ENCODE peak calls at places on chromosomes 13 and 19, in eight cellular contexts. D is transverse colon, W is breast epithelium, H is GM23338, S is stomach, X is HL-60, O is upper lobe of left lung, I is H1. E is an unnamed sample.

GRCh38 chr19:30222993-30223865 is 149.0 kb upstream of the ZNF536 start:
- DNase-seq in S (no peak), O (no peak), X (no peak), H (peak; percentile 63), I (peak; percentile 67), D (no peak), W (no peak), E (no peak)

GRCh38 chr13:83274679-83275078 is 607.6 kb downstream of the SLITRK1 start:
- DNase-seq in X (no peak), H (no peak), I (no peak), W (no peak), S (no peak), O (no peak), D (no peak), E (no peak)

GRCh38 chr19:39677931-39678889 is 22.5 kb downstream of the LGALS16 start:
- DNase-seq in S (peak; percentile 62), H (no peak), X (no peak), D (no peak), W (peak; percentile 24), I (no peak), O (peak; percentile 67), E (no peak)

GRCh38 chr13:94607939-94608338 is 6.3 kb downstream of the GPR180 start:
- DNase-seq in S (no peak), X (no peak), O (no peak), D (no peak), H (no peak), W (no peak), I (no peak), E (no peak)

GRCh38 chr13:62320129-62320724 is 904.6 kb upstream of the PCDH20 start:
- DNase-seq in O (no peak), H (peak; percentile 63), X (no peak), W (no peak), I (no peak), D (no peak), S (no peak), E (peak; percentile 85)

GRCh38 chr13:103430368-103430767 is 364.2 kb upstream of the SLC10A2 start:
- DNase-seq in D (no peak), S (no peak), H (no peak), O (no peak), I (no peak), W (no peak), X (no peak), E (no peak)

GRCh38 chr13:33764716-33765115 is 53.2 kb upstream of the RFC3 start:
- DNase-seq in X (no peak), H (no peak), O (no peak), D (peak; percentile 9), S (no peak), I (no peak), W (peak; percentile 30), E (no peak)

GRCh38 chr19:46073268-46073922 is 32.6 kb upstream of the IGFL4 start:
- DNase-seq in O (no peak), X (peak; percentile 28), H (no peak), I (no peak), D (no peak), W (no peak), S (no peak), E (no peak)

GRCh38 chr13:23739597-23739996 is 149.6 kb downstream of the MIPEP start:
- DNase-seq in X (no peak), D (no peak), W (no peak), O (no peak), S (no peak), H (no peak), I (no peak), E (no peak)

GRCh38 chr19:55703790-55704215 is 28.8 kb downstream of the EPN1 start:
- DNase-seq in S (peak; percentile 72), O (peak; percentile 42), X (no peak), H (peak; percentile 86), W (no peak), I (peak; percentile 92), D (peak; percentile 69), E (no peak)

GRCh38 chr13:79810671-79811070 is 329.7 kb downstream of the NDFIP2 start:
- DNase-seq in D (no peak), H (peak; percentile 72), X (no peak), O (no peak), W (no peak), I (no peak), S (no peak), E (no peak)

GRCh38 chr13:45951724-45952123 is 100.2 kb upstream of the SIAH3 start:
- DNase-seq in X (no peak), H (no peak), S (no peak), W (no peak), I (no peak), D (no peak), O (no peak), E (no peak)

GRCh38 chr19:17863520-17864182 is 3.9 kb downstream of the RPL18A start:
- DNase-seq in S (no peak), X (no peak), I (no peak), H (no peak), O (no peak), W (no peak), D (no peak), E (no peak)

GRCh38 chr19:42311612-42312160 is 1.4 kb upstream of the TMEM145 start:
- DNase-seq in S (no peak), O (no peak), H (peak; percentile 66), X (no peak), D (no peak), W (no peak), I (peak; percentile 49), E (no peak)

GRCh38 chr13:46593403-46593802 is 40.4 kb downstream of the LRCH1 start:
- DNase-seq in D (no peak), O (no peak), H (no peak), S (no peak), X (no peak), I (no peak), W (no peak), E (no peak)

GRCh38 chr13:28854657-28855056 is 34.5 kb downstream of the MTUS2 start:
- DNase-seq in X (no peak), H (peak; percentile 45), S (no peak), I (no peak), D (no peak), O (no peak), W (no peak), E (no peak)

GRCh38 chr13:33761744-33762143 is 56.2 kb upstream of the RFC3 start:
- DNase-seq in W (no peak), I (no peak), O (no peak), S (no peak), D (no peak), H (peak; percentile 43), X (no peak), E (no peak)

GRCh38 chr19:45076029-45076850 is at the start of gene ZNF296:
- DNase-seq in I (peak; percentile 91), D (peak; percentile 93), X (peak; percentile 82), H (peak; percentile 92), S (peak; percentile 94), W (peak; percentile 71), O (peak; percentile 91), E (no peak)

GRCh38 chr19:4682417-4683200 is 12.5 kb upstream of the MYDGF start:
- DNase-seq in D (no peak), S (no peak), X (no peak), I (no peak), H (no peak), O (no peak), W (no peak), E (no peak)

GRCh38 chr19:4675346-4675745 is 5.2 kb upstream of the MYDGF start:
- DNase-seq in I (no peak), W (no peak), H (no peak), O (no peak), X (no peak), D (no peak), S (no peak), E (no peak)

GRCh38 chr19:4676955-4677731 is 7.0 kb upstream of the MYDGF start:
- DNase-seq in D (peak; percentile 34), H (peak; percentile 96), I (peak; percentile 91), S (peak; percentile 56), X (no peak), O (peak; percentile 35), W (no peak), E (no peak)

GRCh38 chr19:4679416-4679815 is 9.3 kb upstream of the MYDGF start:
- DNase-seq in H (no peak), S (no peak), I (no peak), D (no peak), W (no peak), X (no peak), O (no peak), E (no peak)

GRCh38 chr19:4678881-4679379 is 8.8 kb upstream of the MYDGF start:
- DNase-seq in D (no peak), X (no peak), S (no peak), O (no peak), W (no peak), I (peak; percentile 90), H (peak; percentile 98), E (peak; percentile 89)
- TF ChIP-seq POLR2AphosphoS5 in D (no peak), X (no peak), S (no peak), O (no peak), W (no peak), I (no peak), H (peak; percentile 16), E (no peak)

DNA sequence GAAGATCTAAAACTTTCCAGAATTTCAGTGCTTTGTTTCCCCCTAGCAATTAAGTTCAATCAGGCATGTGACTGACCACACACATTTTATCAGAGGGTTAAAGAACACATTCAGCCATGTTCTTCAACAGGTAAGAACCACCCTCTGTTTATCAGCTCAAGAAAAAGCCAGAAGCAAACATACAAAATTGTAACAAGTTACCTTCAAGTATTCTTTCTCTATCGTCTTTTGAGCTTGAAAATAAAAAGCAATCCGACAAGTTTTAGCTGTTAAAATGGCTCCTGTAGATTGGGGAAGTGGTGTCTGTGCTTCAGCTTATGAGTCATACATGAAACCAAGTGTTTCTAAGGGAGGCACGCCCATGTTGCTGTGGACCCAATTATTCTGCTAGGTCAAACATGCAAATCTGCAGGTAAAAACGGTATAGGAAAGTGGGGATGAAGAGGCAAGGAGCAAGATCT is at the start of gene ELF1:
- DNase-seq in I (no peak), X (peak; percentile 50), S (peak; percentile 59), D (peak; percentile 76), H (peak; percentile 35), O (peak; percentile 81), W (peak; percentile 58), E (no peak)
- TF ChIP-seq POLR2AphosphoS5 in I (no peak), X (peak; percentile 76), S (no peak), D (peak; percentile 74), H (no peak), O (peak; percentile 60), W (no peak), E (no peak)

GRCh38 chr19:36819130-36819630 is 19.0 kb downstream of the ZNF790 start:
- DNase-seq in X (no peak), I (no peak), D (no peak), H (peak; percentile 7), S (no peak), W (no peak), O (no peak), E (no peak)
- TF ChIP-seq POLR2AphosphoS5 in X (no peak), I (no peak), D (no peak), H (no peak), S (no peak), W (no peak), O (no peak), E (no peak)

GRCh38 chr19:14410054-14410774 is 8.9 kb downstream of the DDX39A start:
- DNase-seq in W (no peak), D (no peak), H (no peak), O (no peak), I (no peak), X (no peak), S (no peak), E (no peak)
- TF ChIP-seq POLR2AphosphoS5 in W (no peak), D (no peak), H (no peak), O (peak; percentile 44), I (no peak), X (no peak), S (no peak), E (no peak)